ENCODE peak calls at places on chromosomes 7 and 10, in six cellular contexts. B is heart left ventricle, R is tibial nerve, E is right lobe of liver, K is transverse colon, Y is ovary. W is an unnamed sample.

GRCh38 chr10:53487019-53487983 is 714.7 kb upstream of the MBL2 start:
- DNase-seq in K (no peak), R (no peak), B (peak), Y (no peak), E (no peak), W (peak)

GRCh38 chr10:97116534-97117162 is 69.1 kb downstream of the SLIT1 start:
- DNase-seq in B (no peak), E (no peak), R (no peak), K (no peak), Y (no peak), W (no peak)

GRCh38 chr7:132687981-132688383 is 111.7 kb upstream of the PLXNA4 start:
- DNase-seq in B (no peak), R (no peak), E (no peak), K (no peak), Y (no peak), W (no peak)

GRCh38 chr7:85497999-85498398 is 311.1 kb upstream of the SEMA3D start:
- DNase-seq in R (no peak), B (no peak), E (no peak), K (no peak), Y (no peak), W (no peak)

GRCh38 chr7:73827568-73828106 is 3.2 kb upstream of the CLDN4 start:
- DNase-seq in B (peak), Y (no peak), K (peak), E (no peak), R (no peak), W (peak)

GRCh38 chr7:113606325-113606724 is 312.5 kb downstream of the PPP1R3A start:
- DNase-seq in Y (no peak), K (no peak), B (no peak), R (no peak), E (no peak), W (no peak)

GRCh38 chr7:130886438-130887135 is 152.6 kb upstream of the KLF14 start:
- DNase-seq in K (no peak), R (no peak), E (no peak), B (no peak), Y (no peak), W (peak)

GRCh38 chr7:151051108-151051507 is 2.8 kb downstream of the ASIC3 start:
- DNase-seq in K (peak), Y (peak), B (peak), E (no peak), R (no peak), W (peak)

GRCh38 chr7:30842542-30843451 is 68.9 kb upstream of the AQP1 start:
- DNase-seq in Y (peak), R (no peak), E (no peak), K (no peak), B (no peak), W (peak)

GRCh38 chr7:104397442-104397841 is 69.0 kb downstream of the LHFPL3 start:
- DNase-seq in E (no peak), R (no peak), Y (no peak), K (no peak), B (no peak), W (no peak)

GRCh38 chr7:29331163-29331562 is 136.6 kb downstream of the CHN2 start:
- DNase-seq in Y (no peak), R (no peak), B (no peak), K (no peak), E (no peak), W (no peak)

GRCh38 chr10:119370046-119370770 is 162.8 kb downstream of the GRK5 start:
- DNase-seq in R (peak), Y (peak), B (peak), E (no peak), K (no peak), W (no peak)
- H3K4me3 ChIP-seq in R (no peak), Y (no peak), B (no peak), E (no peak), K (no peak), W (no peak)

DNA sequence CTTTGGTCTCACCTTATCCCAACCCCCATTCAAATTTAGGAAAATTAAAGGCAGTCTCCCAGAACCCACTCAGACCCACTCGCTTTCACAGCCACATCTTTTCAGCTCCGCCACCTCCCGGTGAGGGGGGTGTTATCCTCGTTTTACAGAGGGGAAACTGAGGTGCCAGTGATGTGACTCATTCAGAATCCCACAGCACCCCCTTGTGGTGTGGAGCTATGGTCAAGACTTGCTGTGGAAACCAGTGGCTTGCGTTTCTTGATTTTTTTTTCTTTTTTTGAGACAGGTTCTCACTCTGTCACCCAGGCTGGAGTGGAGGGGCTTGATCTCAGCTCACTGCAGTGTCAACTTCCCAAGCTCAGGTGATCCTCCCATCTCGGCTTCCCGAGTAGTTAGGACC is 27.6 kb downstream of the SLC35G1 start:
- DNase-seq in E (no peak), K (peak), B (no peak), Y (no peak), R (no peak), W (peak)
- TF ChIP-seq CTCF in E (peak), K (peak), B (peak), Y (no peak), R (no peak), W (no peak)

GRCh38 chr10:21336476-21337170 is 188.9 kb downstream of the SKIDA1 start:
- DNase-seq in Y (peak), R (no peak), B (peak), K (no peak), E (no peak), W (peak)
- TF ChIP-seq POLR2A in Y (no peak), R (no peak), B (no peak), K (no peak), E (no peak), W (no peak)

DNA sequence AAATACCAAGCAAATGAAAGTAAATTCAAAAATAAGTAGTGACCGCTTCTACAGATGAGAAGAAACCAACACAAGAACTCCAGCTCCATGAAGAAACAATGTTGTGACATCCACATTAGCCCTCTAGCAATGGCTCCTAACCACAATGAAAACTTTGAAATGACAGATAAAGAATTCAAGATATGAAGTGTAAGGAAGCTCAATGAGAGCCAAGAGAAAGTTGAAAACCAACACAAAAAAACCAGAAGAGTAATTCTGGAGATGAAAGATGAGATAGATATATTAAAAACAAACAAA is 68.2 kb upstream of the DDC start:
- DNase-seq in Y (no peak), K (no peak), R (no peak), E (no peak), B (no peak), W (no peak)
- H3K4me3 ChIP-seq in Y (no peak), K (no peak), R (no peak), E (no peak), B (no peak), W (no peak)